ENCODE peak calls at places on chromosome 6, in five cellular contexts. One of them, this sample, is unnamed.

GRCh38 chr6:56144538-56145324 is 102.6 kb downstream of the COL21A1 start:
- DNase-seq in HepG2: no peak
- DNase-seq in H1: no peak
- DNase-seq in K562: no peak
- DNase-seq in GM12878: no peak
- DNase-seq in this sample: no peak

GRCh38 chr6:151475653-151476523 is 17.9 kb upstream of the CCDC170 start:
- DNase-seq in GM12878: no peak
- DNase-seq in K562: peak
- DNase-seq in H1: peak
- DNase-seq in HepG2: peak
- DNase-seq in this sample: no peak

GRCh38 chr6:124753001-124753400 is 209.2 kb upstream of the RNF217 start:
- DNase-seq in HepG2: no peak
- DNase-seq in GM12878: no peak
- DNase-seq in K562: no peak
- DNase-seq in H1: no peak
- DNase-seq in this sample: no peak

GRCh38 chr6:134391221-134391620 is 73.3 kb upstream of the SGK1 start:
- DNase-seq in HepG2: no peak
- DNase-seq in K562: no peak
- DNase-seq in GM12878: no peak
- DNase-seq in H1: no peak
- DNase-seq in this sample: no peak

GRCh38 chr6:97674802-97675201 is 391.8 kb upstream of the MMS22L start:
- DNase-seq in HepG2: no peak
- DNase-seq in K562: no peak
- DNase-seq in H1: no peak
- DNase-seq in GM12878: no peak
- DNase-seq in this sample: no peak

GRCh38 chr6:161091972-161092701 is 100.6 kb downstream of the MAP3K4 start:
- DNase-seq in H1: no peak
- DNase-seq in HepG2: no peak
- DNase-seq in GM12878: no peak
- DNase-seq in K562: no peak
- DNase-seq in this sample: no peak

GRCh38 chr6:78917788-78918187 is 50.4 kb downstream of the IRAK1BP1 start:
- DNase-seq in HepG2: no peak
- DNase-seq in GM12878: no peak
- DNase-seq in K562: no peak
- DNase-seq in H1: no peak
- DNase-seq in this sample: no peak

GRCh38 chr6:71419217-71419953 is 130.8 kb downstream of the OGFRL1 start:
- DNase-seq in H1: peak
- DNase-seq in HepG2: no peak
- DNase-seq in GM12878: no peak
- DNase-seq in K562: no peak
- DNase-seq in this sample: no peak

GRCh38 chr6:36387440-36388303 is at the start of gene ETV7:
- DNase-seq in GM12878: no peak
- DNase-seq in HepG2: no peak
- DNase-seq in K562: no peak
- DNase-seq in H1: peak
- DNase-seq in this sample: peak

GRCh38 chr6:12103158-12103557 is 91.0 kb downstream of the HIVEP1 start:
- DNase-seq in K562: peak
- DNase-seq in GM12878: no peak
- DNase-seq in HepG2: no peak
- DNase-seq in H1: no peak
- DNase-seq in this sample: no peak

GRCh38 chr6:169510871-169511270 is 191.0 kb downstream of the WDR27 start:
- DNase-seq in GM12878: no peak
- DNase-seq in H1: no peak
- DNase-seq in HepG2: no peak
- DNase-seq in K562: no peak
- DNase-seq in this sample: no peak

GRCh38 chr6:96075826-96076225 is 60.1 kb downstream of the FUT9 start:
- DNase-seq in HepG2: no peak
- DNase-seq in H1: no peak
- DNase-seq in K562: no peak
- DNase-seq in GM12878: no peak
- DNase-seq in this sample: no peak

DNA sequence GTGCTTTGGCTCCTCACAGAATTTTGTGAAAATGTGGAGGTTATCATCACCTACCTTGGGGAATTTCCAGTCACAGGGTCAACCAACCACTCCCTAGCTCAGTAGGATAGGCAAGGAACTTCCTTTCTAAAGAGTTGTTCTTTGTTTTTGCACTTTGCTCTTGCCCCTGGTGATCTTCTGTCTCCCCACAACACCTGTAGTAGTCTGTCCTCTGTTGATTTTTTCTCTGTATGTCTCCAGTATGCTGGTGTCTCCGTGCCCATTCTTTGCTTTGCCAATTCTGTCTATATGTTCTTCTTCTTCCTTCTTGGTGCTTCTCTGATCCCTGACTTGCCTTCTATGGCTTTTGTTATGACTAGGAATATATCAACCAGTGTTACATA is 478 bp upstream of the TRIM31 start:
- DNase-seq in GM12878: no peak
- DNase-seq in K562: no peak
- DNase-seq in H1: no peak
- DNase-seq in HepG2: no peak
- DNase-seq in this sample: no peak
- TF ChIP-seq JUND in GM12878: no peak
- TF ChIP-seq JUND in K562: no peak
- TF ChIP-seq JUND in H1: no peak
- TF ChIP-seq JUND in HepG2: no peak
- TF ChIP-seq JUND in this sample: no peak

GRCh38 chr6:89375902-89376301 is 23.4 kb upstream of the UBE2J1 start:
- DNase-seq in GM12878: no peak
- DNase-seq in HepG2: no peak
- DNase-seq in H1: no peak
- DNase-seq in K562: no peak
- DNase-seq in this sample: no peak
- TF ChIP-seq JUND in GM12878: no peak
- TF ChIP-seq JUND in HepG2: no peak
- TF ChIP-seq JUND in H1: no peak
- TF ChIP-seq JUND in K562: no peak
- TF ChIP-seq JUND in this sample: no peak

GRCh38 chr6:7471171-7471570 is 70.3 kb upstream of the DSP start:
- DNase-seq in GM12878: no peak
- DNase-seq in H1: no peak
- DNase-seq in K562: no peak
- DNase-seq in HepG2: no peak
- DNase-seq in this sample: no peak

GRCh38 chr6:7468382-7469081 is 72.9 kb upstream of the DSP start:
- DNase-seq in K562: peak
- DNase-seq in H1: no peak
- DNase-seq in GM12878: no peak
- DNase-seq in HepG2: no peak
- DNase-seq in this sample: no peak

GRCh38 chr6:7467007-7467897 is 74.2 kb upstream of the DSP start:
- DNase-seq in K562: peak
- DNase-seq in HepG2: peak
- DNase-seq in GM12878: no peak
- DNase-seq in H1: peak
- DNase-seq in this sample: no peak

GRCh38 chr6:7473805-7474329 is 67.6 kb upstream of the DSP start:
- DNase-seq in H1: no peak
- DNase-seq in GM12878: no peak
- DNase-seq in HepG2: peak
- DNase-seq in K562: no peak
- DNase-seq in this sample: no peak

GRCh38 chr6:7469696-7470095 is 71.8 kb upstream of the DSP start:
- DNase-seq in GM12878: no peak
- DNase-seq in HepG2: no peak
- DNase-seq in H1: no peak
- DNase-seq in K562: no peak
- DNase-seq in this sample: no peak
- TF ChIP-seq JUND in GM12878: no peak
- TF ChIP-seq JUND in HepG2: no peak
- TF ChIP-seq JUND in H1: no peak
- TF ChIP-seq JUND in K562: no peak
- TF ChIP-seq JUND in this sample: no peak

GRCh38 chr6:131029661-131030297 is 33.3 kb downstream of the EPB41L2 start:
- DNase-seq in K562: peak
- DNase-seq in HepG2: no peak
- DNase-seq in GM12878: peak
- DNase-seq in H1: no peak
- DNase-seq in this sample: no peak
- TF ChIP-seq JUND in K562: no peak
- TF ChIP-seq JUND in HepG2: no peak
- TF ChIP-seq JUND in GM12878: no peak
- TF ChIP-seq JUND in H1: no peak
- TF ChIP-seq JUND in this sample: no peak

GRCh38 chr6:54135665-54136370 is 24.6 kb downstream of the MLIP start:
- DNase-seq in GM12878: no peak
- DNase-seq in HepG2: peak
- DNase-seq in K562: no peak
- DNase-seq in H1: no peak
- DNase-seq in this sample: no peak
- TF ChIP-seq JUND in GM12878: no peak
- TF ChIP-seq JUND in HepG2: no peak
- TF ChIP-seq JUND in K562: no peak
- TF ChIP-seq JUND in H1: no peak
- TF ChIP-seq JUND in this sample: no peak